ENCODE peak calls at places on chromosomes 4 and X, in ten cellular contexts. N is HFFc6, S is endodermal cell, L is lower leg skin, Y is neural crest cell, I is heart left ventricle, O is AG04450, C is nephron progenitor cell, R is CD14-positive monocyte, X is MCF 10A. P is an unnamed sample.

GRCh38 chrX:154370300-154370881 is 4.0 kb downstream of the FLNA start:
- DNase-seq in X (no peak), Y (no peak), C (peak), I (no peak), S (no peak), R (no peak), O (no peak), N (no peak), L (no peak), P (no peak)

GRCh38 chrX:94400488-94400887 is 726.5 kb downstream of the FAM133A start:
- DNase-seq in O (no peak), I (no peak), S (peak), Y (no peak), N (no peak), C (no peak), R (no peak), L (no peak), X (peak), P (no peak)

GRCh38 chrX:102546818-102547493 is 30.4 kb upstream of the TMSB15A start:
- DNase-seq in X (no peak), N (no peak), C (no peak), R (no peak), Y (no peak), L (no peak), S (peak), I (no peak), O (no peak), P (no peak)

GRCh38 chr4:33696066-33696465 is 2548.2 kb downstream of the ARAP2 start:
- DNase-seq in L (no peak), X (peak), I (no peak), C (no peak), R (no peak), S (no peak), N (no peak), Y (no peak), O (no peak), P (no peak)

GRCh38 chr4:97496298-97496873 is 646.9 kb downstream of the STPG2 start:
- DNase-seq in L (no peak), X (peak), S (no peak), C (no peak), O (no peak), R (no peak), Y (no peak), N (no peak), I (no peak), P (no peak)

GRCh38 chr4:159290321-159291030 is 187.6 kb downstream of the RAPGEF2 start:
- DNase-seq in O (no peak), S (no peak), X (no peak), Y (no peak), L (no peak), I (no peak), C (no peak), N (peak), R (no peak), P (no peak)

GRCh38 chr4:1354136-1354982 is 7.4 kb downstream of the UVSSA start:
- DNase-seq in S (peak), I (peak), C (no peak), L (no peak), N (no peak), O (no peak), Y (no peak), X (no peak), R (no peak), P (no peak)

GRCh38 chr4:130172156-130172555 is 1076.2 kb downstream of the C4orf33 start:
- DNase-seq in N (peak), R (no peak), O (no peak), S (no peak), L (no peak), X (peak), Y (no peak), C (no peak), I (no peak), P (no peak)

GRCh38 chr4:3387154-3387942 is 54.4 kb upstream of the HGFAC start:
- DNase-seq in O (no peak), R (no peak), Y (no peak), C (no peak), N (no peak), I (peak), S (peak), X (peak), L (peak), P (no peak)

GRCh38 chr4:184268574-184269160 is 51.0 kb upstream of the ENPP6 start:
- DNase-seq in X (no peak), Y (no peak), O (no peak), S (peak), L (no peak), N (no peak), I (no peak), R (no peak), C (no peak), P (no peak)

GRCh38 chr4:184265566-184266351 is 48.1 kb upstream of the ENPP6 start:
- DNase-seq in S (peak), Y (no peak), I (no peak), L (peak), O (no peak), N (peak), C (no peak), X (peak), R (no peak), P (no peak)

GRCh38 chr4:184269879-184270430 is 52.3 kb upstream of the ENPP6 start:
- DNase-seq in N (no peak), L (no peak), I (no peak), Y (no peak), O (no peak), R (no peak), S (no peak), X (no peak), C (no peak), P (no peak)

GRCh38 chr4:184267206-184267608 is 49.5 kb upstream of the ENPP6 start:
- DNase-seq in R (no peak), C (no peak), L (peak), X (no peak), N (no peak), O (no peak), Y (no peak), S (no peak), I (no peak), P (no peak)

GRCh38 chr4:184267673-184268573 is 50.2 kb upstream of the ENPP6 start:
- DNase-seq in R (peak), I (no peak), S (peak), L (peak), Y (no peak), N (peak), O (peak), C (no peak), X (peak), P (no peak)
- TF ChIP-seq CTCF in R (no peak), I (no peak), S (no peak), L (no peak), Y (no peak), N (no peak), O (no peak), C (no peak), X (no peak), P (no peak)

DNA sequence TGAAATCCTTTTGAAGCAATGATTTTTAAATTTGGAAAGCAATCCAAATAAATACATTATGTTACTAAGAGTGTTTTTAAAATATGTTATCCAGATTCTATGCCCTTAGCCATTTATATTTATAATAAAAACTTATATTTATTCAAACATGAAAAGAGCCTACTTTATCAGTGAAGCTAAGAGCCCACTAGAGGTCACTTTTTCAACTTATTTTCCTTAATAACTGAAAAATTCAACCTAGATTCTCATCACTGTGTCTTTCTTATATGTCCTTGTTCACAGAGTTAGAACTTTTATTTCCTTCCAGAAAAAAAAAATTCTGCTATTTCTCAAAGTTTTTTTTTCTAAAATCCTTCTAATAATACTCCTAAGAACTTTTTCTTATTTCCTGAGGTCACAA is 23.9 kb downstream of the PRDM8 start:
- DNase-seq in Y (no peak), R (no peak), C (no peak), L (no peak), X (peak), S (no peak), I (no peak), N (peak), O (no peak), P (no peak)
- TF ChIP-seq CTCF in Y (peak), R (peak), C (peak), L (no peak), X (peak), S (peak), I (peak), N (peak), O (peak), P (peak)

GRCh38 chr4:147056951-147057630 is 111.4 kb upstream of the TTC29 start:
- DNase-seq in S (no peak), N (peak), L (no peak), R (no peak), O (no peak), I (no peak), C (no peak), Y (no peak), X (peak), P (no peak)
- TF ChIP-seq CTCF in S (no peak), N (peak), L (no peak), R (no peak), O (no peak), I (no peak), C (no peak), Y (no peak), X (no peak), P (no peak)

GRCh38 chr4:27861381-27861787 is 1000.7 kb downstream of the STIM2 start:
- DNase-seq in I (no peak), X (peak), L (no peak), R (no peak), O (no peak), C (peak), S (peak), Y (peak), N (peak), P (no peak)
- TF ChIP-seq CTCF in I (peak), X (peak), L (no peak), R (no peak), O (peak), C (peak), S (peak), Y (peak), N (peak), P (peak)

P was measured in type B pancreatic cell.